ENCODE peak calls at places on chromosomes 3 and 15, in seven cellular contexts. Z is heart left ventricle, I is suprapubic skin, X is A549, T is HCT116, F is adrenal gland, D is uterus. J is an unnamed sample.

GRCh38 chr3:191070762-191071365 is 128.2 kb upstream of the OSTN start:
- DNase-seq in Z (no peak), I (no peak), X (no peak), T (no peak), F (no peak), D (no peak), J (no peak)

GRCh38 chr3:49867871-49868321 is 1.8 kb downstream of the CAMKV start:
- DNase-seq in Z (no peak), I (no peak), X (peak; percentile 25), T (no peak), F (no peak), D (no peak), J (peak; percentile 61)

GRCh38 chr15:82898961-82899360 is 53.6 kb downstream of the HOMER2 start:
- DNase-seq in Z (no peak), I (no peak), X (no peak), T (no peak), F (peak; percentile 6), D (no peak), J (no peak)

GRCh38 chr3:177150970-177151627 is 46.2 kb downstream of the TBL1XR1 start:
- DNase-seq in Z (no peak), I (no peak), X (peak; percentile 7), T (peak; percentile 39), F (no peak), D (no peak), J (peak; percentile 40)

GRCh38 chr3:4804161-4805058 is 174.8 kb upstream of the BHLHE40 start:
- DNase-seq in Z (no peak), I (no peak), X (no peak), T (no peak), F (no peak), D (no peak), J (no peak)

GRCh38 chr15:34018021-34018645 is 20.9 kb downstream of the AVEN start:
- DNase-seq in Z (no peak), I (no peak), X (no peak), T (no peak), F (no peak), D (no peak), J (no peak)

GRCh38 chr15:88896339-88897033 is 1.1 kb upstream of the HAPLN3 start:
- DNase-seq in Z (no peak), I (no peak), X (no peak), T (no peak), F (no peak), D (no peak), J (no peak)

GRCh38 chr3:67123914-67124313 is 125.8 kb downstream of the KBTBD8 start:
- DNase-seq in Z (no peak), I (no peak), X (no peak), T (no peak), F (no peak), D (no peak), J (no peak)

GRCh38 chr3:117036259-117036799 is 326.8 kb downstream of the TUSC7 start:
- DNase-seq in Z (no peak), I (no peak), X (no peak), T (no peak), F (peak; percentile 50), D (peak; percentile 59), J (no peak)

GRCh38 chr3:111723293-111723963 is 128.3 kb upstream of the ZBED2 start:
- DNase-seq in Z (no peak), I (no peak), X (no peak), T (no peak), F (no peak), D (no peak), J (no peak)

GRCh38 chr3:183148056-183148455 is 14.5 kb downstream of the LAMP3 start:
- DNase-seq in Z (no peak), I (no peak), X (no peak), T (no peak), F (no peak), D (no peak), J (no peak)

GRCh38 chr3:10983219-10983916 is 9.2 kb upstream of the SLC6A1 start:
- DNase-seq in Z (no peak), I (no peak), X (peak; percentile 37), T (peak; percentile 50), F (peak; percentile 30), D (no peak), J (peak; percentile 87)

GRCh38 chr15:77869021-77869895 is 208.3 kb downstream of the TBC1D2B start:
- DNase-seq in Z (no peak), I (no peak), X (no peak), T (no peak), F (no peak), D (no peak), J (peak; percentile 47)

GRCh38 chr3:13285007-13285567 is 135.0 kb downstream of the NUP210 start:
- DNase-seq in Z (peak; percentile 14), I (no peak), X (no peak), T (no peak), F (no peak), D (no peak), J (no peak)

GRCh38 chr15:54064412-54064811 is 86.2 kb downstream of the UNC13C start:
- DNase-seq in Z (no peak), I (no peak), X (no peak), T (no peak), F (no peak), D (no peak), J (no peak)

GRCh38 chr15:22265056-22265945 is 185.0 kb downstream of the OR4M2 start:
- DNase-seq in Z (no peak), I (no peak), X (no peak), T (no peak), F (no peak), D (no peak), J (no peak)

GRCh38 chr3:141370065-141370533 is 1.8 kb downstream of the ZBTB38 start:
- DNase-seq in Z (no peak), I (no peak), X (peak; percentile 92), T (peak; percentile 91), F (peak; percentile 63), D (peak; percentile 79), J (no peak)

GRCh38 chr3:32630266-32630665 is 54.7 kb upstream of the CNOT10 start:
- DNase-seq in Z (no peak), I (no peak), X (peak; percentile 28), T (no peak), F (no peak), D (no peak), J (no peak)

GRCh38 chr15:67836477-67836876 is 3.4 kb downstream of the RNU6-1 start:
- DNase-seq in Z (no peak), I (no peak), X (peak; percentile 47), T (no peak), F (no peak), D (peak; percentile 55), J (peak; percentile 58)

GRCh38 chr15:66961407-66961884 is 104.0 kb upstream of the SMAD3 start:
- DNase-seq in Z (no peak), I (no peak), X (no peak), T (no peak), F (no peak), D (no peak), J (no peak)

GRCh38 chr3:71584216-71585061 is 911 bp upstream of the FOXP1 start:
- DNase-seq in Z (peak; percentile 68), I (peak; percentile 82), X (peak; percentile 41), T (no peak), F (peak; percentile 43), D (peak; percentile 66), J (peak; percentile 22)

DNA sequence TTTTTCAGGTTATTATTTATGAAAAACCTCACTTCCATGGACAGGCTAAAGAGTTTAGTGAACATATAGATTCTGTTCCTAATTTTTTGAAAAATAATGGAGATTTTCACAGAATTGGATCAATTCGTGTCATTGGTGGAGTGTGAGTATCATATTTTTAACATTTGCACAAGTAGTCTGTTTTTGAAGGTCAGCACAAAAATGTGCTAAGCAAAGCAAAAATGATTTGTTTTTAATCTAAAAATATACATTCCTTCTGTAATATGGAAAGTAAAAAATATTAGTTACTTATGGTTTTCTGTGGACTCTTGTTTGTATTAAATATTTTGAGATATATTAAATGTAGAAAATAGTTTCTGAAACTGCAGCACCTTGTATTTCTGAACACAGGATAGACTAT is 71.0 kb downstream of the CRYBG3 start:
- DNase-seq in Z (no peak), I (no peak), X (no peak), T (no peak), F (no peak), D (no peak), J (no peak)
- TF ChIP-seq POLR2A in Z (no peak), I (no peak), X (no peak), T (no peak), F (no peak), D (no peak), J (no peak)

GRCh38 chr3:113746069-113746954 is at the start of gene NAA50:
- DNase-seq in Z (peak; percentile 97), I (peak; percentile 97), X (peak; percentile 97), T (peak; percentile 94), F (peak; percentile 96), D (peak; percentile 96), J (peak; percentile 65)
- TF ChIP-seq POLR2A in Z (peak; percentile 78), I (peak; percentile 88), X (peak; percentile 89), T (no peak), F (peak; percentile 64), D (peak; percentile 77), J (peak; percentile 87)

GRCh38 chr15:56244237-56244810 is 645 bp upstream of the RFX7 start:
- DNase-seq in Z (peak; percentile 60), I (peak; percentile 77), X (peak; percentile 87), T (no peak), F (peak; percentile 47), D (peak; percentile 42), J (no peak)
- TF ChIP-seq POLR2A in Z (no peak), I (no peak), X (peak; percentile 26), T (peak; percentile 26), F (no peak), D (no peak), J (no peak)

GRCh38 chr3:47008851-47009224 is 29.4 kb downstream of the NBEAL2 start:
- DNase-seq in Z (peak; percentile 55), I (no peak), X (no peak), T (no peak), F (no peak), D (no peak), J (no peak)

GRCh38 chr3:47010910-47011309 is 31.4 kb downstream of the NBEAL2 start:
- DNase-seq in Z (no peak), I (no peak), X (no peak), T (no peak), F (no peak), D (no peak), J (no peak)

GRCh38 chr3:47010050-47010712 is 30.7 kb downstream of the NBEAL2 start:
- DNase-seq in Z (peak; percentile 53), I (peak; percentile 73), X (no peak), T (no peak), F (no peak), D (no peak), J (no peak)

GRCh38 chr3:47008258-47008671 is 28.8 kb downstream of the NBEAL2 start:
- DNase-seq in Z (no peak), I (no peak), X (no peak), T (no peak), F (no peak), D (no peak), J (no peak)

DNA sequence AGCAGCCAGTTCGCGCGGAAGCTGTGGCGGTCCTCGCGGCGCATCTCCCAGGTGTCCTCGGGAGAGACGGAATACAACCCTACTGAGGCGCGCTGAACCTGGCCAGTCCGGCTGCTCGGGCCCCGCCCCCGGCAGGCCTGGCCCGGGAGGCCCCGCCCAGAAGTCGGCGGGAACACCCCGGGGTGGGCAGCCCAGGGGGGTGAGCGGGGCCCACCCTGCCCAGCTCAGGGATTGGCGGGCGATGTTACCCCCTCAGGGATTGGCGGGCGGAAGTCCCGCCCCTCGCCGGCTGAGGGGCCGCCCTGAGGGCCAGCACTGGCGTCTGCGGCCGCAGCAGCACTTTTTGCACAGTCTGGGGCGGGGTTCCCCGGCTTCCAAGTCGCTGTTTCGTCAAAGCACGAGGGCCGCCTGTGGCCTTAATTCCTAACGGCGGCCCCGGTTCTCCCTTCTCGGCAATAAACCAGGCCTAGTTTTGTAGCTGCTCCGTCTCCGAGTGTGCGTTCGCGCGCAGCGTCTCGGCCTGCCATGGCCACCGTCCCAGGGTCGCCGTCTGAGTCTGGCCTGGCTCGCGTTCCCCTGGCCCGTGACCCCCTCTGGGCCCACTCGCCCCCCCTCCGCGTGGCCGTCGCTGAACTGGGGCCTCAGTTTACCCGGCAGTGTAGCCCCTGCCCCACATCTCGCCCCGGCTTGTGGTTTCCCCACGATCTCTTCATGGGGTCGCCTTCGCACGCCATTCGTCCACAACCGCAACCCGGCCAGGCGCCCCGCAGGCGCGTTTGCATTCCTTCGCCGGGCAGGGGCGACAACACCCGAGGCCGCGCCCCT is 30.0 kb downstream of the NBEAL2 start:
- DNase-seq in Z (peak; percentile 94), I (peak; percentile 92), X (no peak), T (no peak), F (peak; percentile 93), D (peak; percentile 91), J (no peak)
- TF ChIP-seq POLR2A in Z (peak; percentile 92), I (peak; percentile 39), X (no peak), T (no peak), F (peak; percentile 57), D (peak; percentile 81), J (no peak)

J was measured in H54.